ENCODE peak calls at places on chromosomes 6 and 20, in five cellular contexts. S is A549, C is lung, E is hepatocyte, U is IMR-90. B is an unnamed sample. For H3K4me1, the result is how much of the 10 kb centered on the place peaks cover.

GRCh38 chr6:145277358-145278097 is 457.8 kb downstream of the EPM2A start:
- DNase-seq in C (no peak), S (no peak), U (no peak), E (no peak), B (no peak)

GRCh38 chr6:42195415-42195814 is 659 bp upstream of the GUCA1B start:
- DNase-seq in C (no peak), U (no peak), E (no peak), S (no peak), B (no peak)

GRCh38 chr20:25223765-25224720 is 23.8 kb upstream of the PYGB start:
- DNase-seq in E (no peak), U (no peak), S (no peak), C (no peak), B (peak)

GRCh38 chr6:20014508-20014907 is 177.3 kb downstream of the ID4 start:
- DNase-seq in C (no peak), E (no peak), U (no peak), S (no peak), B (no peak)

GRCh38 chr6:29747688-29748250 is 24.5 kb downstream of the HLA-F start:
- DNase-seq in S (no peak), U (no peak), C (no peak), E (no peak), B (no peak)

GRCh38 chr6:19452495-19452894 is 384.7 kb upstream of the ID4 start:
- DNase-seq in U (no peak), S (no peak), C (no peak), E (no peak), B (no peak)

GRCh38 chr20:57977588-57977987 is 250.9 kb downstream of the ANKRD60 start:
- DNase-seq in C (no peak), E (no peak), S (no peak), U (no peak), B (no peak)

GRCh38 chr6:130632897-130633296 is 194.3 kb upstream of the SMLR1 start:
- DNase-seq in S (no peak), U (no peak), E (no peak), C (no peak), B (no peak)

GRCh38 chr20:48965189-48965910 is 43.8 kb downstream of the ARFGEF2 start:
- DNase-seq in C (no peak), U (peak), E (no peak), S (no peak), B (no peak)

GRCh38 chr20:4985658-4986057 is 15.7 kb downstream of the SLC23A2 start:
- DNase-seq in S (no peak), C (no peak), U (peak), E (no peak), B (no peak)

GRCh38 chr6:83758533-83758932 is 49.6 kb upstream of the SNAP91 start:
- DNase-seq in E (no peak), C (no peak), U (no peak), S (no peak), B (no peak)

GRCh38 chr6:13667655-13668054 is 44.0 kb downstream of the RANBP9 start:
- DNase-seq in U (no peak), E (no peak), C (no peak), S (no peak), B (no peak)

GRCh38 chr20:59993736-59994484 is 35.7 kb downstream of the CDH26 start:
- DNase-seq in C (no peak), E (no peak), S (no peak), U (no peak), B (no peak)

GRCh38 chr20:15475483-15475882 is 1097.8 kb downstream of the KIF16B start:
- DNase-seq in S (no peak), E (no peak), U (no peak), C (peak), B (no peak)

GRCh38 chr6:30685157-30685976 is 1.1 kb downstream of the PPP1R18 start:
- DNase-seq in C (no peak), E (no peak), S (no peak), U (no peak), B (peak)

GRCh38 chr6:6704423-6705060 is 116.0 kb downstream of the LY86 start:
- DNase-seq in E (no peak), U (no peak), S (no peak), C (no peak), B (no peak)

GRCh38 chr20:43379239-43379917 is 78.3 kb upstream of the SRSF6 start:
- DNase-seq in E (peak), U (peak), S (peak), C (no peak), B (no peak)

GRCh38 chr6:14450133-14451040 is 332.8 kb downstream of the CD83 start:
- DNase-seq in S (no peak), U (peak), C (no peak), E (no peak), B (no peak)

GRCh38 chr20:2816583-2817340 is 598 bp downstream of the TMEM239 start:
- DNase-seq in E (no peak), S (no peak), C (no peak), U (peak), B (no peak)

GRCh38 chr20:50034567-50035170 is 51.9 kb downstream of the SNAI1 start:
- DNase-seq in E (no peak), U (peak), C (no peak), S (peak), B (peak)

GRCh38 chr6:30493643-30494250 is 4.4 kb downstream of the HLA-E start:
- DNase-seq in S (no peak), E (no peak), C (no peak), U (no peak), B (no peak)

GRCh38 chr6:168269455-168270243 is 49.9 kb downstream of the DACT2 start:
- DNase-seq in S (no peak), E (no peak), C (no peak), U (no peak), B (no peak)

GRCh38 chr20:62370115-62370806 is 3.1 kb upstream of the LAMA5 start:
- DNase-seq in S (no peak), U (peak), C (no peak), E (peak), B (peak)

GRCh38 chr6:116405663-116406329 is 35.0 kb downstream of the DSE start:
- DNase-seq in E (no peak), U (peak), C (no peak), S (no peak), B (no peak)

GRCh38 chr6:161829186-161829794 is 555.4 kb upstream of the AGPAT4 start:
- DNase-seq in E (no peak), C (no peak), U (no peak), S (no peak), B (no peak)

GRCh38 chr6:112245511-112246203 is 8.7 kb downstream of the LAMA4 start:
- DNase-seq in E (no peak), C (no peak), S (no peak), U (peak), B (no peak)
- H3K4me1 ChIP-seq in E (under half), C (under half), S (under half), U (under half), B (under half)

GRCh38 chr20:46505501-46505900 is 7.9 kb downstream of the ZNF334 start:
- DNase-seq in U (no peak), E (no peak), S (no peak), C (no peak), B (no peak)

GRCh38 chr20:46507760-46508407 is 5.5 kb downstream of the ZNF334 start:
- DNase-seq in E (no peak), C (no peak), U (no peak), S (no peak), B (no peak)

GRCh38 chr20:46512943-46513844 is at the start of gene ZNF334:
- DNase-seq in E (peak), S (no peak), C (peak), U (peak), B (peak)

GRCh38 chr20:46509523-46509922 is 3.8 kb downstream of the ZNF334 start:
- DNase-seq in U (no peak), C (no peak), S (no peak), E (no peak), B (no peak)
- H3K27ac ChIP-seq in U (no peak), C (no peak), S (no peak), E (no peak), B (no peak)

DNA sequence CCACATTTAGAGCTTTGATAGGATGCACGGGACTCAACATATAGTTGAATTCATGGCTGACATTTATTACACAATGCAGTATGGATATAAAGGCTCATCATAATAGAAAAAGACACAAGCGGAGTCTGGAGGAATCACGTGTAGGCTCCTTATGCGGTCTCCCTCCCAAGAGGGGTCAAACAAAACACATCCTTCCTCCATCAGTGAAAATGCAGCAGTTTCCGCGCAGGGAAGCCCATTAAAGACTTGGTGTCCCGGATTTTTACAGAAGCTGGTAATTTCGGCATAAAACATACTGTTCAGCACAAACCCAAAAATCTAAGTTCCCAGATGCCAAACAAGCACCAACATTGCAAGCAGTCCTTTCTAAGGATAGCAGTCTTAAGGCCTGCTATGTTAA is 1.1 kb downstream of the USP45 start:
- DNase-seq in U (peak), E (no peak), S (no peak), C (no peak), B (no peak)
- H3K4me3 ChIP-seq in U (peak), E (no peak), S (peak), C (no peak), B (peak)

GRCh38 chr6:107737397-107737793 is 86.7 kb downstream of the SCML4 start:
- DNase-seq in U (no peak), E (no peak), S (no peak), C (no peak), B (no peak)
- H3K4me1 ChIP-seq in U (under half), E (under half), S (under half), C (under half), B (under half)

DNA sequence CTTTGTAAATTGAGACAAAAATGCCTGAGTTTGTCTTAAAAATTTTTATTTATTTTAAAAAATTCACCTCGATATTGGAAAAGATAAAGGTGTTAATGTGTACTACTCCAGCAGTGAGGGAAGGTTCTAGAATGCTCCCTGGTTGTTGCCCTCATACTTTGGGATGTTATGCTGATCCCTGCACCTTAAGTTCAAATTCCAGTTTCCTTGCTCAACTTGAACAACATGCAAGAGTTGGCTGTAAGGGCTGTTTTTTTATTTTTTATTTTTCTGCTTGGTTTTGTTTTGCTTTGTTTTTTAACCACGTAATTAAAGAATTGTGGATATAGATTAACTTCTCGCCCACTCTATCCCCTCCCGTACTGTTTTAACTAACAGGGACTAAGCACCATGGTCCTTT is 158.7 kb upstream of the CITED2 start:
- DNase-seq in S (no peak), U (no peak), E (no peak), C (no peak), B (no peak)
- H3K27ac ChIP-seq in S (peak), U (peak), E (peak), C (no peak), B (peak)

DNA sequence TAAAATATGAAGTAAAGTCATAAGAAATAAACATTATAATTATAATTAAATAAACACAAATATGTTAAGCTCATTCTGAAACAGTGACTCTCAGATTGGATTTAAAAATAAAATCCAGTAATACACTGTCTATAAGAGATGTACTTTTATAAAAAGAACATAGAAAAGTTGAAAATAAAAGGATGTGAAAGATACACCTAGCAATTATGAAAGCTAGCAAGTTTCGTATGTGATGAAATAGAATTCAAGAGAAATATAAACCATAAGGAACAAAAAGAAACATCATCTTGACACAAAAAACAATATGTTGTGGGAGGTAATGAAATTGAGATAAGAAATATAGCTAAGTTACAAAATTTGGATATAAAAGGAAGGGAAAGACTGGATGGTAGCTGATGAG is 128.6 kb upstream of the CNR1 start:
- DNase-seq in C (no peak), E (no peak), S (no peak), U (no peak), B (no peak)
- H3K4me3 ChIP-seq in C (no peak), E (no peak), S (no peak), U (no peak), B (no peak)

DNA sequence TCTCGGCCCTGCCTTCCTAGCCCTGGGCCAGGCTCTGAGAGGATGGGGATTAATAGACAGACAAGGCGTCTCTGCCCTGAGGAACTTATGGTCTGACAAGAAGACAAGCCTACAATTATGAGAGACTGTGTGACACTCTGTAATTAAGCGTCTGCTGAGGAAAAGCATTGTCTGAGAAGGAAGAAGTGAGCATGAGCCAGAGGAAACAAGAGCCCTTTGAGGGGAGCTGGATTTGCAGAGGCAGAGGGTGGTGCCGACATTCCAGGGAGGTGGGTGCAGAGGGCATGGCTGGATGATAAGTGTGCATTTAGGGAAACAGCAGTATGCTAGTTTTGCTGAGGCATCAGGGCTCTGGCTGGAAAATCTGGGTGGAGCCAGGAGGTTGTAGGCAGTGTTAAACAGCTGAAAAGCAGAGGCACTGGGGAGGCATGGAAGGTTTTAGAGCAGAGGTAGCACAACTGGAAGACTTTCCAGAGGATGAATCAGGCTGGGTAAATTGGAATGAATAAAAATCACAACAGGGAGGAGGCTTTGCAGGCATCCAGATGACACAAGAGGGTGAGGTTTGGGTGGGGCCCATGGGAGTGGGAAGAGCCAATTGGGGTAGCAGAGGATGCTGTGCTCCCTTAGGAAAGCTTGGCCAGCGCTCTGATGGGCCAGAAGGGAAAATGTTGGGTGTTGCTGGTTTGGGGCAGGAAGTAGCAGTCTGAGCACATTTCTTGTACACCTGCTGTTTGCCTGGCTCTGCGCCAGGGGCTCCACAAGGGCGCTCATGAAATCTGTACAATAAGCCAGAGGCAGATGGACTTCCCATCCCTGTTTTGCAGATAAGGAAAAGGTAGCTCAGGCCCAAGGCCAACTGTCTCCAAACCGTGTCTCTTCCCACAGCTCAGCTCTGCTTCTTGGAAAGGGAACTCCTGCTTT is 74.0 kb upstream of the MYL9 start:
- DNase-seq in S (no peak), E (peak), U (no peak), C (peak), B (peak)
- H3K4me1 ChIP-seq in S (half or more), E (half or more), U (under half), C (under half), B (under half)

B was measured in tibial artery.